ENCODE peak calls at places on chromosomes 7 and 10, in ten cellular contexts. E is SK-MEL-5; B is CD4-positive, alpha-beta memory T cell; G is NCI-H460; W is NCI-H1092; A is astrocyte of the spinal cord; Q is head of caudate nucleus; T is MM.1S; P is AG04450; Z is Caco-2. U is an unnamed sample.

GRCh38 chr7:131105294-131105802 is 222.3 kb upstream of the MKLN1 start:
- DNase-seq in E (peak), B (no peak), G (no peak), W (no peak), A (peak), Q (no peak), T (no peak), P (no peak), Z (peak), U (peak)

GRCh38 chr7:1331576-1332467 is 99.2 kb downstream of the UNCX start:
- DNase-seq in E (no peak), B (no peak), G (no peak), W (no peak), A (no peak), Q (no peak), T (no peak), P (no peak), Z (no peak), U (no peak)

GRCh38 chr10:86535057-86535882 is 13.7 kb upstream of the WAPL start:
- DNase-seq in E (no peak), B (peak), G (peak), W (no peak), A (no peak), Q (no peak), T (no peak), P (no peak), Z (peak), U (peak)

GRCh38 chr7:111987115-111987826 is 218.9 kb downstream of the DOCK4 start:
- DNase-seq in E (peak), B (no peak), G (no peak), W (no peak), A (peak), Q (no peak), T (no peak), P (no peak), Z (no peak), U (peak)

GRCh38 chr10:77949167-77949566 is 22.6 kb upstream of the DLG5 start:
- DNase-seq in E (no peak), B (no peak), G (no peak), W (no peak), A (peak), Q (no peak), T (no peak), P (no peak), Z (no peak), U (peak)

GRCh38 chr10:88168171-88169036 is 305.0 kb downstream of the PTEN start:
- DNase-seq in E (no peak), B (no peak), G (no peak), W (no peak), A (no peak), Q (no peak), T (no peak), P (no peak), Z (no peak), U (no peak)

GRCh38 chr10:6748981-6749630 is 169.0 kb upstream of the PRKCQ start:
- DNase-seq in E (no peak), B (no peak), G (no peak), W (no peak), A (peak), Q (no peak), T (no peak), P (no peak), Z (no peak), U (no peak)

GRCh38 chr7:25260862-25261454 is 32.7 kb upstream of the NPVF start:
- DNase-seq in E (peak), B (peak), G (no peak), W (no peak), A (peak), Q (no peak), T (peak), P (peak), Z (no peak), U (no peak)

GRCh38 chr7:30533886-30534285 is 29.3 kb upstream of the GGCT start:
- DNase-seq in E (no peak), B (no peak), G (no peak), W (no peak), A (no peak), Q (no peak), T (no peak), P (no peak), Z (no peak), U (no peak)

GRCh38 chr10:27252267-27253000 is 11.8 kb upstream of the ACBD5 start:
- DNase-seq in E (peak), B (peak), G (no peak), W (peak), A (peak), Q (no peak), T (peak), P (no peak), Z (peak), U (peak)

GRCh38 chr7:139828880-139829653 is at the start of gene TBXAS1:
- DNase-seq in E (peak), B (peak), G (no peak), W (no peak), A (no peak), Q (no peak), T (no peak), P (no peak), Z (no peak), U (peak)

GRCh38 chr7:113629244-113629643 is 289.6 kb downstream of the PPP1R3A start:
- DNase-seq in E (peak), B (no peak), G (peak), W (no peak), A (no peak), Q (no peak), T (no peak), P (peak), Z (no peak), U (no peak)

GRCh38 chr10:97999066-97999908 is 31.1 kb downstream of the CRTAC1 start:
- DNase-seq in E (no peak), B (no peak), G (no peak), W (no peak), A (no peak), Q (no peak), T (no peak), P (no peak), Z (no peak), U (peak)

U was measured in endodermal cell.